ENCODE peak calls at places on chromosomes 2 and 18, in six cellular contexts. One of them, this sample, is unnamed.

GRCh38 chr2:217742837-217743236 is 260.0 kb downstream of the TNS1 start:
- DNase-seq in RWPE1: no peak
- DNase-seq in tibial nerve: no peak
- DNase-seq in AG10803: no peak
- DNase-seq in activated CD8-positive, alpha-beta T cell treated with anti-CD3 and anti-CD28 coated beads for 36 hours: no peak
- DNase-seq in mucosa of descending colon: no peak
- DNase-seq in this sample: no peak

GRCh38 chr2:31978998-31979397 is 31.8 kb downstream of the MEMO1 start:
- DNase-seq in RWPE1: no peak
- DNase-seq in tibial nerve: no peak
- DNase-seq in activated CD8-positive, alpha-beta T cell treated with anti-CD3 and anti-CD28 coated beads for 36 hours: no peak
- DNase-seq in AG10803: no peak
- DNase-seq in mucosa of descending colon: no peak
- DNase-seq in this sample: no peak

GRCh38 chr2:25378731-25379490 is 37.2 kb upstream of the DNMT3A start:
- DNase-seq in mucosa of descending colon: peak
- DNase-seq in AG10803: peak
- DNase-seq in tibial nerve: no peak
- DNase-seq in RWPE1: no peak
- DNase-seq in activated CD8-positive, alpha-beta T cell treated with anti-CD3 and anti-CD28 coated beads for 36 hours: no peak
- DNase-seq in this sample: no peak

GRCh38 chr2:207603486-207603885 is 21.7 kb downstream of the METTL21A start:
- DNase-seq in tibial nerve: no peak
- DNase-seq in activated CD8-positive, alpha-beta T cell treated with anti-CD3 and anti-CD28 coated beads for 36 hours: no peak
- DNase-seq in RWPE1: no peak
- DNase-seq in AG10803: no peak
- DNase-seq in mucosa of descending colon: no peak
- DNase-seq in this sample: no peak

GRCh38 chr2:104794416-104794815 is 59.5 kb upstream of the POU3F3 start:
- DNase-seq in activated CD8-positive, alpha-beta T cell treated with anti-CD3 and anti-CD28 coated beads for 36 hours: no peak
- DNase-seq in AG10803: peak
- DNase-seq in mucosa of descending colon: no peak
- DNase-seq in tibial nerve: no peak
- DNase-seq in RWPE1: no peak
- DNase-seq in this sample: no peak

GRCh38 chr2:237486819-237487448 is at the start of gene MLPH:
- DNase-seq in RWPE1: peak
- DNase-seq in mucosa of descending colon: peak
- DNase-seq in AG10803: no peak
- DNase-seq in activated CD8-positive, alpha-beta T cell treated with anti-CD3 and anti-CD28 coated beads for 36 hours: no peak
- DNase-seq in tibial nerve: no peak
- DNase-seq in this sample: no peak

GRCh38 chr18:8713691-8714090 is 8.3 kb downstream of the MTCL1 start:
- DNase-seq in mucosa of descending colon: no peak
- DNase-seq in activated CD8-positive, alpha-beta T cell treated with anti-CD3 and anti-CD28 coated beads for 36 hours: no peak
- DNase-seq in AG10803: no peak
- DNase-seq in RWPE1: no peak
- DNase-seq in tibial nerve: no peak
- DNase-seq in this sample: no peak

GRCh38 chr2:47696478-47696831 is 86.5 kb upstream of the MSH6 start:
- DNase-seq in mucosa of descending colon: no peak
- DNase-seq in AG10803: no peak
- DNase-seq in tibial nerve: no peak
- DNase-seq in activated CD8-positive, alpha-beta T cell treated with anti-CD3 and anti-CD28 coated beads for 36 hours: no peak
- DNase-seq in RWPE1: no peak
- DNase-seq in this sample: no peak

GRCh38 chr2:169961911-169962310 is 134.7 kb downstream of the UBR3 start:
- DNase-seq in mucosa of descending colon: no peak
- DNase-seq in tibial nerve: no peak
- DNase-seq in activated CD8-positive, alpha-beta T cell treated with anti-CD3 and anti-CD28 coated beads for 36 hours: no peak
- DNase-seq in AG10803: peak
- DNase-seq in RWPE1: no peak
- DNase-seq in this sample: no peak

GRCh38 chr18:35581555-35582309 is at the start of gene GALNT1:
- DNase-seq in activated CD8-positive, alpha-beta T cell treated with anti-CD3 and anti-CD28 coated beads for 36 hours: peak
- DNase-seq in mucosa of descending colon: peak
- DNase-seq in tibial nerve: no peak
- DNase-seq in AG10803: no peak
- DNase-seq in RWPE1: no peak
- DNase-seq in this sample: peak

GRCh38 chr2:207831569-207832248 is 62.0 kb upstream of the FZD5 start:
- DNase-seq in AG10803: no peak
- DNase-seq in mucosa of descending colon: no peak
- DNase-seq in tibial nerve: no peak
- DNase-seq in RWPE1: no peak
- DNase-seq in activated CD8-positive, alpha-beta T cell treated with anti-CD3 and anti-CD28 coated beads for 36 hours: no peak
- DNase-seq in this sample: no peak

GRCh38 chr18:24734058-24734457 is 273.6 kb downstream of the HRH4 start:
- DNase-seq in tibial nerve: peak
- DNase-seq in RWPE1: no peak
- DNase-seq in mucosa of descending colon: no peak
- DNase-seq in activated CD8-positive, alpha-beta T cell treated with anti-CD3 and anti-CD28 coated beads for 36 hours: peak
- DNase-seq in AG10803: no peak
- DNase-seq in this sample: no peak

GRCh38 chr18:11393486-11393885 is 215.9 kb upstream of the SLC35G4 start:
- DNase-seq in AG10803: no peak
- DNase-seq in tibial nerve: no peak
- DNase-seq in RWPE1: no peak
- DNase-seq in mucosa of descending colon: no peak
- DNase-seq in activated CD8-positive, alpha-beta T cell treated with anti-CD3 and anti-CD28 coated beads for 36 hours: no peak
- DNase-seq in this sample: no peak

GRCh38 chr2:70714141-70714905 is 53.7 kb downstream of the ADD2 start:
- DNase-seq in RWPE1: no peak
- DNase-seq in activated CD8-positive, alpha-beta T cell treated with anti-CD3 and anti-CD28 coated beads for 36 hours: no peak
- DNase-seq in tibial nerve: no peak
- DNase-seq in AG10803: no peak
- DNase-seq in mucosa of descending colon: no peak
- DNase-seq in this sample: no peak

GRCh38 chr18:13909141-13909540 is 6.2 kb downstream of the MC2R start:
- DNase-seq in AG10803: no peak
- DNase-seq in tibial nerve: no peak
- DNase-seq in activated CD8-positive, alpha-beta T cell treated with anti-CD3 and anti-CD28 coated beads for 36 hours: no peak
- DNase-seq in RWPE1: no peak
- DNase-seq in mucosa of descending colon: no peak
- DNase-seq in this sample: no peak

GRCh38 chr2:11264007-11264406 is 80.4 kb downstream of the ROCK2 start:
- DNase-seq in AG10803: no peak
- DNase-seq in mucosa of descending colon: no peak
- DNase-seq in RWPE1: no peak
- DNase-seq in tibial nerve: no peak
- DNase-seq in activated CD8-positive, alpha-beta T cell treated with anti-CD3 and anti-CD28 coated beads for 36 hours: no peak
- DNase-seq in this sample: no peak

GRCh38 chr2:168490916-168491605 is 35.0 kb downstream of the CERS6 start:
- DNase-seq in activated CD8-positive, alpha-beta T cell treated with anti-CD3 and anti-CD28 coated beads for 36 hours: peak
- DNase-seq in AG10803: no peak
- DNase-seq in mucosa of descending colon: no peak
- DNase-seq in RWPE1: no peak
- DNase-seq in tibial nerve: no peak
- DNase-seq in this sample: peak

GRCh38 chr2:238296638-238297457 is 8.4 kb upstream of the PER2 start:
- DNase-seq in activated CD8-positive, alpha-beta T cell treated with anti-CD3 and anti-CD28 coated beads for 36 hours: no peak
- DNase-seq in mucosa of descending colon: peak
- DNase-seq in RWPE1: no peak
- DNase-seq in tibial nerve: no peak
- DNase-seq in AG10803: no peak
- DNase-seq in this sample: no peak

GRCh38 chr2:51068237-51068636 is 36.3 kb upstream of the NRXN1 start:
- DNase-seq in mucosa of descending colon: no peak
- DNase-seq in tibial nerve: no peak
- DNase-seq in activated CD8-positive, alpha-beta T cell treated with anti-CD3 and anti-CD28 coated beads for 36 hours: no peak
- DNase-seq in RWPE1: no peak
- DNase-seq in AG10803: no peak
- DNase-seq in this sample: no peak

GRCh38 chr18:57027190-57027708 is 119.6 kb upstream of the BOD1L2 start:
- DNase-seq in mucosa of descending colon: no peak
- DNase-seq in activated CD8-positive, alpha-beta T cell treated with anti-CD3 and anti-CD28 coated beads for 36 hours: no peak
- DNase-seq in AG10803: no peak
- DNase-seq in RWPE1: no peak
- DNase-seq in tibial nerve: no peak
- DNase-seq in this sample: no peak

GRCh38 chr2:74530239-74531161 is 767 bp downstream of the HTRA2 start:
- DNase-seq in activated CD8-positive, alpha-beta T cell treated with anti-CD3 and anti-CD28 coated beads for 36 hours: peak
- DNase-seq in RWPE1: no peak
- DNase-seq in AG10803: peak
- DNase-seq in mucosa of descending colon: peak
- DNase-seq in tibial nerve: no peak
- DNase-seq in this sample: peak

GRCh38 chr2:740446-741293 is 63.5 kb upstream of the TMEM18 start:
- DNase-seq in RWPE1: peak
- DNase-seq in mucosa of descending colon: peak
- DNase-seq in AG10803: peak
- DNase-seq in activated CD8-positive, alpha-beta T cell treated with anti-CD3 and anti-CD28 coated beads for 36 hours: peak
- DNase-seq in tibial nerve: peak
- DNase-seq in this sample: peak
- TF ChIP-seq CTCF in RWPE1: no peak
- TF ChIP-seq CTCF in mucosa of descending colon: no peak
- TF ChIP-seq CTCF in AG10803: no peak
- TF ChIP-seq CTCF in activated CD8-positive, alpha-beta T cell treated with anti-CD3 and anti-CD28 coated beads for 36 hours: no peak
- TF ChIP-seq CTCF in tibial nerve: no peak
- TF ChIP-seq CTCF in this sample: no peak

DNA sequence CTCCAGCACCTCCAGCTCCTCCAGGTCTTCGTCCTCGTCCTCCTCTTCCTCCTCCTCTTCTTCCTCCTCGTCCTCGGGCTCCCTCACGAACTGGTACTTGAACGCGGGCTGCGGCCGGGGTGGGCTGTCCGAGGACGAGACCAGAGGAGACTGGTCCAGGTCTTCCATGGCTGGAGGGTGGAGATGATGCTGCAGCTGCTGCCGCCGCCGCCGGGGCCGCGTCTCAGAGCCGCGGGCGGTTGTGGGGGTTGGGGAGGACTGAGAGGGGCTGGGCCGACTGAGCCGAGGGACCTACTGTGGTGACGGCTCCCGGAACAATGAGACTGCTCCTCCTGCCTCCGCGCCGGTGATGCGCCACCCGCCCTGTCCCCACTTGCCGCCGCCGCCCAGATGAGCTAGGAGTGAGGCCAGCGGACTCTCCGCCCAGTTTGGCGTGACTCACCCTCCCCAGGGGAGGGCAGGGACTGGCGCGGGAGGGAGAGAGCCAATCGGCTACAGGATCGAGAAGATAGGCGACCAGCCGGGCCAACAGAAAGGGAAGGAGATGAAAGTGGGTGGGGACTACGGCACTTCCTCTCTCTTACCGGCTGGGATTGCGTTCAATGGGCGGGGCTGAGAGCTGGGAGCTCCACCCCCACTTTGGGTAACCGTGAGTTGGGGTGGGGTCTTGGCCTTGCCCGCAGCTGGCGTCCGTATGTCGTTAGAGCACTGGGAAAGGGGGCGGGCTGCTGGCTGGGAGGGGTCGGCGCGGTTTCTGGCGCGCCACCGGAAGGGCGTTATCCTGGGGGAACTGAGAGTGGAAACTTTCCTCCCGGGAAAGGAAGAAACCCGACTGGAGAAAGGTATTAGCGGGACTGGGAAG is at the start of gene RTN4:
- DNase-seq in RWPE1: peak
- DNase-seq in mucosa of descending colon: peak
- DNase-seq in activated CD8-positive, alpha-beta T cell treated with anti-CD3 and anti-CD28 coated beads for 36 hours: peak
- DNase-seq in tibial nerve: peak
- DNase-seq in AG10803: peak
- DNase-seq in this sample: peak
- TF ChIP-seq CTCF in RWPE1: no peak
- TF ChIP-seq CTCF in mucosa of descending colon: no peak
- TF ChIP-seq CTCF in activated CD8-positive, alpha-beta T cell treated with anti-CD3 and anti-CD28 coated beads for 36 hours: no peak
- TF ChIP-seq CTCF in tibial nerve: peak
- TF ChIP-seq CTCF in AG10803: no peak
- TF ChIP-seq CTCF in this sample: no peak

DNA sequence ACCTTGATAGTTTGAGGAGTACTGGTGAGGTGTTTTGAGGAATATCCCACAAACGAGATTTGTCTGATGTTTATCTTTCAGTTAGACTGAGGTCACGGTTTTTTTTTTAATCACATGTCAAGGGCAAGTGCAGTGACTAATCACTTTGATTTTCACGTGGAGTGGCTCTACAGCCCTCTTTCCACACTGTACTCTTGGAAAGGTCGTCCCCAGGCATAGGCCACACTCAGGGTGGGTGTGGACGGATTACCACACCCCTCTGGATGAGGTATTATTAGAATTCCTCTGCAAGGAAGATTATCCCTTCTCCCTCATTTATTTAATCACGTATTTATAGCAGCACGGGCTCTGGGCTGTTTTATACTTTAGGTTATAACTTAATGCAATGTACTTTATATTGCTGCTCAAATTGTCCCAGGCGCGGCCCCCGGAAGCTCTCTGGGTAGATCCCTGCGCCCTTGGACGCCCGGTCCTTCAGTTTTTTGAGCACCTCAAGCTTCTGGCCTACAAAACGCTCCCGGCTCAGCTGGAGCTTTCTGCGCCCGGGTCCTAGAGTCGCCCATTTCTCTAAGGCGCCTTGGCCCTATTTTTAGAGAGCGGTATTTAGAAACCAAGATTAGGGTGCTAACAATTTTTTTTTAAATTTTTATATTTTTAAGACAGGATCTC is 515 bp upstream of the PLEKHB2 start:
- DNase-seq in mucosa of descending colon: peak
- DNase-seq in RWPE1: peak
- DNase-seq in AG10803: peak
- DNase-seq in activated CD8-positive, alpha-beta T cell treated with anti-CD3 and anti-CD28 coated beads for 36 hours: peak
- DNase-seq in tibial nerve: peak
- DNase-seq in this sample: peak
- TF ChIP-seq CTCF in mucosa of descending colon: no peak
- TF ChIP-seq CTCF in RWPE1: no peak
- TF ChIP-seq CTCF in AG10803: no peak
- TF ChIP-seq CTCF in activated CD8-positive, alpha-beta T cell treated with anti-CD3 and anti-CD28 coated beads for 36 hours: no peak
- TF ChIP-seq CTCF in tibial nerve: no peak
- TF ChIP-seq CTCF in this sample: no peak

GRCh38 chr2:159185401-159186130 is 100.9 kb downstream of the WDSUB1 start:
- DNase-seq in AG10803: peak
- DNase-seq in RWPE1: peak
- DNase-seq in mucosa of descending colon: no peak
- DNase-seq in activated CD8-positive, alpha-beta T cell treated with anti-CD3 and anti-CD28 coated beads for 36 hours: peak
- DNase-seq in tibial nerve: no peak
- DNase-seq in this sample: peak
- TF ChIP-seq CTCF in AG10803: peak
- TF ChIP-seq CTCF in RWPE1: no peak
- TF ChIP-seq CTCF in mucosa of descending colon: no peak
- TF ChIP-seq CTCF in activated CD8-positive, alpha-beta T cell treated with anti-CD3 and anti-CD28 coated beads for 36 hours: no peak
- TF ChIP-seq CTCF in tibial nerve: no peak
- TF ChIP-seq CTCF in this sample: no peak

This sample was measured in GM20000.